ENCODE peak calls at places on chromosome 12, in four cellular contexts. U is endothelial cell, W is NB4, V is upper lobe of right lung. R is an unnamed sample.

GRCh38 chr12:48286665-48287064 is 64.1 kb downstream of the ZNF641 start:
- DNase-seq in W (peak), U (peak), V (no peak), R (no peak)

GRCh38 chr12:11543513-11544168 is 105.8 kb upstream of the ETV6 start:
- DNase-seq in W (no peak), U (no peak), V (no peak), R (no peak)

GRCh38 chr12:6452245-6452731 is 446 bp downstream of the TAPBPL start:
- DNase-seq in V (no peak), U (no peak), W (no peak), R (no peak)

GRCh38 chr12:89769483-89769818 is 60.8 kb upstream of the ATP2B1 start:
- DNase-seq in V (no peak), U (no peak), W (no peak), R (no peak)

GRCh38 chr12:44154128-44154527 is 318.2 kb downstream of the TMEM117 start:
- DNase-seq in U (no peak), V (no peak), W (no peak), R (no peak)

GRCh38 chr12:14167005-14167628 is 185.7 kb upstream of the GRIN2B start:
- DNase-seq in W (peak), V (no peak), U (peak), R (no peak)

GRCh38 chr12:65170245-65170881 is 980 bp downstream of the LEMD3 start:
- DNase-seq in V (peak), W (peak), U (peak), R (peak)

GRCh38 chr12:64175254-64175945 is 46.7 kb downstream of the KICS2 start:
- DNase-seq in V (no peak), W (peak), U (no peak), R (no peak)

GRCh38 chr12:45234134-45234865 is 18.4 kb downstream of the ANO6 start:
- DNase-seq in V (no peak), U (peak), W (peak), R (no peak)

GRCh38 chr12:96720363-96720705 is 186.7 kb upstream of the NEDD1 start:
- DNase-seq in U (no peak), W (peak), V (no peak), R (no peak)

GRCh38 chr12:40216516-40217288 is 8.1 kb upstream of the LRRK2 start:
- DNase-seq in W (peak), V (no peak), U (no peak), R (no peak)

GRCh38 chr12:46562625-46563228 is 190.2 kb upstream of the SLC38A2 start:
- DNase-seq in W (peak), U (no peak), V (no peak), R (no peak)

GRCh38 chr12:114674201-114675047 is 9.6 kb downstream of the TBX3 start:
- DNase-seq in U (no peak), W (no peak), V (no peak), R (no peak)

GRCh38 chr12:8156845-8157244 is at the start of gene ZNF705A:
- DNase-seq in W (peak), V (no peak), U (no peak), R (no peak)

GRCh38 chr12:104600790-104601739 is 144.3 kb downstream of the CHST11 start:
- DNase-seq in U (no peak), W (peak), V (no peak), R (no peak)

GRCh38 chr12:68317047-68317667 is 15.0 kb downstream of the MDM1 start:
- DNase-seq in U (peak), W (peak), V (no peak), R (no peak)

GRCh38 chr12:24360907-24361306 is 411.4 kb upstream of the SOX5 start:
- DNase-seq in V (no peak), W (no peak), U (no peak), R (no peak)

GRCh38 chr12:94701711-94702110 is 51.4 kb upstream of the TMCC3 start:
- DNase-seq in V (no peak), W (no peak), U (no peak), R (no peak)

GRCh38 chr12:96425321-96425720 is 25.1 kb upstream of the CDK17 start:
- DNase-seq in W (peak), U (no peak), V (no peak), R (no peak)

GRCh38 chr12:6542209-6543009 is 8.1 kb downstream of the GAPDH start:
- DNase-seq in V (no peak), W (no peak), U (no peak), R (no peak)

GRCh38 chr12:39723831-39724230 is 104.2 kb upstream of the ABCD2 start:
- DNase-seq in U (no peak), V (no peak), W (peak), R (no peak)

GRCh38 chr12:27965411-27965810 is 7.1 kb downstream of the PTHLH start:
- DNase-seq in U (no peak), W (no peak), V (no peak), R (no peak)

GRCh38 chr12:124053855-124054254 is 80.8 kb downstream of the ZNF664 start:
- DNase-seq in V (no peak), W (peak), U (peak), R (no peak)

GRCh38 chr12:103671367-103671766 is 84.3 kb downstream of the STAB2 start:
- DNase-seq in W (no peak), V (no peak), U (no peak), R (no peak)

GRCh38 chr12:116133149-116133548 is 144.3 kb downstream of the MED13L start:
- DNase-seq in U (no peak), W (peak), V (no peak), R (no peak)

GRCh38 chr12:84502907-84503787 is 409.5 kb downstream of the SLC6A15 start:
- DNase-seq in V (no peak), W (peak), U (peak), R (no peak)

GRCh38 chr12:12358528-12358927 is 1.6 kb downstream of the BORCS5 start:
- DNase-seq in V (no peak), W (no peak), U (no peak), R (no peak)

GRCh38 chr12:132342828-132343227 is 13.4 kb upstream of the GALNT9 start:
- DNase-seq in W (peak), V (no peak), U (no peak), R (no peak)

GRCh38 chr12:132341318-132342050 is 12.1 kb upstream of the GALNT9 start:
- DNase-seq in V (no peak), W (peak), U (no peak), R (no peak)

GRCh38 chr12:132343294-132343972 is 14.0 kb upstream of the GALNT9 start:
- DNase-seq in U (no peak), W (peak), V (no peak), R (no peak)

GRCh38 chr12:132344181-132344580 is 14.8 kb upstream of the GALNT9 start:
- DNase-seq in V (no peak), W (no peak), U (no peak), R (no peak)

DNA sequence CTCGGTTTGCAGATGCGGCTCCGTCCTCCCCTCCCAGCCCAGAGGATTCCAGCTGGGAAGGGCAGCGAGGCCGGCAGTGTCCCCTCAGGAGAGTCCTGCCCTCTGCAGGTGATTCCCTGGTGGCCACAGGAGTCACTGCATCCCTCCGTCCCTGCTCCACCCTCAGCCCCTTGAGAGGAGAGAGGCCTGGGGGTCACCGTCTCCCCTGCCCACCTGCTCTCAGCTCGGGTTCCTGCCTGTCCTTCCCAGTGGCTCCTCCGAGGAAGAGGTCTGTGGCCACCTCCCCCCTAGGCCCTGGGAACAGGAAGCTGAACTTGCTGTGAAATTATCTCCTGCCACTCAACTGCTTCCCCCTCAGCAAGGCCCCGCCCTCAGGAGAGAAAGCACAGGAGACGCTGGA is 12.9 kb upstream of the GALNT9 start:
- DNase-seq in W (peak), V (no peak), U (peak), R (no peak)
- TF ChIP-seq CTCF in W (peak), V (peak), U (peak), R (peak)

GRCh38 chr12:132413931-132414588 is 75.9 kb upstream of the FBRSL1 start:
- DNase-seq in U (peak), V (no peak), W (peak), R (no peak)
- TF ChIP-seq CTCF in U (peak), V (peak), W (peak), R (no peak)

DNA sequence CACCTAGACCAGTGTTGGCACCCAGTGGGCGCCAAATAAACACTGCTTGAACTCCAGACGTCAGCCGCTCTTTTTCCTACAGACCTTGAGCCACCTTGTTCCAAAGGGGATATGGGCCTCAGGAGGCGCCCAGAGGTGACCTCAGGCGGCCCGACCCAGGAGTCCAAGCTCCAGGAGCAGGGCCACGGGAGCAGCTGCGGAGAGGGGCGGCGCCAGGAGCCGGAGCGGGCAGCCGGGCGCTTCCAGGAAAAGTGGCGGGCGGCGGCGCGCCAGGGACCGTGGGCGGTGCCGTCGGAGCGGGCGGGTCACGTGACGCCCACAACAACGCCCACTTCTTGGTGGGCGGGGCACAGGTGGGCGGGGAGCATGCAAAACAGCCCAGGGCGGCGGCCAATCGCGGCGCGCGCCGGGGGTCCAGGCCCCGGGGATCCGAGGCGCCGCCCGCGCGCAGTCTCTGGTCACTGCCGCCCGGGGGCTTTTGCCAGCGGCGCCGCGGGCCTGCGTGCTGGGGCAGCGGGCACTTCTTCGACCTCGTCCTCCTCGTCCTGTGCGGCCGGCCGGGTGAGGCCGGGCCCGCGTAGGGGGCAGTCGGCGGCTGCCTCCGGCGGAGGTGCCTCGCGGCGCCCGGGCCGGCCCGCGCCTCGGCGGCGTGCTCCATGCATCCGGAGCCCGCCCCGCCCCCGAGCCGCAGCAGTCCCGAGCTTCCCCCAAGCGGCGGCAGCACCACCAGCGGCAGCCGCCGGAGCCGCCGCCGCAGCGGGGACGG is at the start of gene ORAI1:
- DNase-seq in U (peak), W (peak), V (peak), R (peak)
- TF ChIP-seq CTCF in U (no peak), W (no peak), V (no peak), R (no peak)

GRCh38 chr12:77724367-77724957 is 106.2 kb upstream of the NAV3 start:
- DNase-seq in U (peak), V (no peak), W (peak), R (no peak)

GRCh38 chr12:77723308-77723707 is 107.4 kb upstream of the NAV3 start:
- DNase-seq in V (no peak), W (no peak), U (no peak), R (no peak)

GRCh38 chr12:77727442-77728001 is 103.2 kb upstream of the NAV3 start:
- DNase-seq in W (no peak), V (no peak), U (no peak), R (no peak)

GRCh38 chr12:77725611-77726010 is 105.1 kb upstream of the NAV3 start:
- DNase-seq in W (no peak), U (no peak), V (no peak), R (no peak)

GRCh38 chr12:77728018-77728417 is 102.7 kb upstream of the NAV3 start:
- DNase-seq in V (no peak), U (no peak), W (no peak), R (no peak)
- TF ChIP-seq CTCF in V (no peak), U (no peak), W (no peak), R (no peak)

GRCh38 chr12:111599459-111600295 is 562 bp upstream of the ATXN2 start:
- DNase-seq in U (peak), V (peak), W (peak), R (peak)
- TF ChIP-seq CTCF in U (no peak), V (no peak), W (no peak), R (no peak)

GRCh38 chr12:52119398-52120254 is 40.1 kb downstream of the SMIM41 start:
- DNase-seq in V (no peak), U (peak), W (peak), R (peak)
- TF ChIP-seq CTCF in V (peak), U (peak), W (peak), R (peak)

GRCh38 chr12:109234012-109234411 is 75.1 kb downstream of the FOXN4 start:
- DNase-seq in V (no peak), W (no peak), U (no peak), R (no peak)

GRCh38 chr12:109230193-109230592 is 78.9 kb downstream of the FOXN4 start:
- DNase-seq in V (no peak), U (no peak), W (no peak), R (no peak)

GRCh38 chr12:109228664-109229063 is 80.4 kb downstream of the FOXN4 start:
- DNase-seq in W (no peak), V (no peak), U (no peak), R (no peak)

GRCh38 chr12:109236257-109236656 is 72.8 kb downstream of the FOXN4 start:
- DNase-seq in W (no peak), V (no peak), U (no peak), R (no peak)

GRCh38 chr12:109232731-109233130 is 76.4 kb downstream of the FOXN4 start:
- DNase-seq in W (no peak), V (no peak), U (no peak), R (no peak)
- TF ChIP-seq CTCF in W (no peak), V (no peak), U (no peak), R (no peak)